ENCODE peak calls at places on chromosomes 4 and X, in ten cellular contexts. Q, P, H, N, K, Z, C, O, V and U are unnamed samples.

GRCh38 chr4:10926025-10926424 is 241.5 kb upstream of the CLNK start:
- DNase-seq in Q (no peak), P (no peak), H (no peak), N (no peak), K (no peak), Z (peak), C (no peak), O (no peak), V (peak), U (no peak)

GRCh38 chr4:87783781-87784180 is 15.6 kb upstream of the IBSP start:
- DNase-seq in Q (no peak), P (no peak), H (no peak), N (no peak), K (no peak), Z (peak), C (no peak), O (no peak), V (no peak), U (no peak)

GRCh38 chr4:20046179-20046578 is 205.5 kb upstream of the SLIT2 start:
- DNase-seq in Q (no peak), P (no peak), H (no peak), N (no peak), K (no peak), Z (no peak), C (no peak), O (no peak), V (no peak), U (no peak)

GRCh38 chr4:147418206-147418605 is 62.7 kb upstream of the EDNRA start:
- DNase-seq in Q (no peak), P (no peak), H (no peak), N (no peak), K (no peak), Z (no peak), C (no peak), O (no peak), V (no peak), U (no peak)

GRCh38 chr4:165360041-165360782 is 18.6 kb upstream of the CPE start:
- DNase-seq in Q (no peak), P (no peak), H (no peak), N (no peak), K (no peak), Z (peak), C (no peak), O (no peak), V (peak), U (no peak)

GRCh38 chr4:101337688-101338087 is 9.6 kb downstream of the PPP3CA start:
- DNase-seq in Q (no peak), P (no peak), H (no peak), N (no peak), K (no peak), Z (no peak), C (no peak), O (no peak), V (peak), U (no peak)

GRCh38 chr4:119139822-119140252 is 4.2 kb downstream of the MYOZ2 start:
- DNase-seq in Q (peak), P (peak), H (no peak), N (no peak), K (no peak), Z (no peak), C (peak), O (no peak), V (no peak), U (peak)

GRCh38 chr4:142548491-142548890 is 297.6 kb downstream of the INPP4B start:
- DNase-seq in Q (no peak), P (no peak), H (no peak), N (no peak), K (no peak), Z (no peak), C (no peak), O (no peak), V (no peak), U (no peak)

GRCh38 chr4:82802906-82803305 is 4.3 kb upstream of the SCD5 start:
- DNase-seq in Q (no peak), P (no peak), H (no peak), N (no peak), K (no peak), Z (no peak), C (no peak), O (no peak), V (no peak), U (no peak)

GRCh38 chrX:133580630-133581029 is 165.3 kb upstream of the GPC4 start:
- DNase-seq in Q (no peak), P (no peak), H (no peak), N (no peak), K (no peak), Z (peak), C (no peak), O (no peak), V (no peak), U (no peak)

GRCh38 chr4:172055498-172055897 is 242.3 kb downstream of the GALNTL6 start:
- DNase-seq in Q (no peak), P (no peak), H (no peak), N (no peak), K (no peak), Z (no peak), C (no peak), O (no peak), V (no peak), U (no peak)

GRCh38 chr4:39542633-39543393 is 15.6 kb upstream of the UGDH start:
- DNase-seq in Q (no peak), P (no peak), H (no peak), N (no peak), K (no peak), Z (no peak), C (no peak), O (no peak), V (no peak), U (no peak)

GRCh38 chr4:173025131-173025530 is 143.5 kb upstream of the GALNT7 start:
- DNase-seq in Q (peak), P (peak), H (no peak), N (no peak), K (no peak), Z (peak), C (peak), O (no peak), V (peak), U (peak)

GRCh38 chrX:111040377-111041017 is 55.5 kb upstream of the PAK3 start:
- DNase-seq in Q (no peak), P (no peak), H (no peak), N (no peak), K (no peak), Z (no peak), C (no peak), O (no peak), V (peak), U (no peak)

GRCh38 chrX:38864165-38864564 is 62.9 kb downstream of the MID1IP1 start:
- DNase-seq in Q (no peak), P (no peak), H (no peak), N (no peak), K (no peak), Z (peak), C (no peak), O (no peak), V (peak), U (no peak)

GRCh38 chr4:55498051-55498450 is 48.7 kb downstream of the CLOCK start:
- DNase-seq in Q (no peak), P (no peak), H (no peak), N (no peak), K (no peak), Z (no peak), C (no peak), O (no peak), V (no peak), U (no peak)